ENCODE peak calls at places on chromosomes 6 and 20, in nine cellular contexts. P is pancreas; W is WERI-Rb-1; O is CD4-positive, alpha-beta T cell; S is ascending aorta; G is endothelial cell of umbilical vein; Z is AG04450; C is CD8-positive, alpha-beta T cell; L is naive thymus-derived CD4-positive, alpha-beta T cell. X is an unnamed sample.

GRCh38 chr20:49821850-49822249 is 9.2 kb downstream of the SLC9A8 start:
- DNase-seq in P (no peak), W (no peak), O (no peak), S (no peak), G (peak; percentile 5), Z (no peak), C (no peak), L (no peak), X (no peak)

GRCh38 chr20:364905-365794 is 15.4 kb upstream of the TRIB3 start:
- DNase-seq in P (no peak), W (no peak), O (no peak), S (no peak), G (no peak), Z (no peak), C (no peak), L (no peak), X (no peak)

GRCh38 chr20:38581013-38581412 is at the start of gene ADIG:
- DNase-seq in P (peak; percentile 25), W (peak; percentile 21), O (no peak), S (no peak), G (no peak), Z (no peak), C (no peak), L (no peak), X (no peak)

GRCh38 chr20:50360921-50361320 is 149.3 kb upstream of the PTPN1 start:
- DNase-seq in P (no peak), W (no peak), O (no peak), S (no peak), G (no peak), Z (no peak), C (no peak), L (no peak), X (no peak)

GRCh38 chr6:111628117-111628866 is 22.6 kb upstream of the TRAF3IP2 start:
- DNase-seq in P (no peak), W (no peak), O (no peak), S (no peak), G (no peak), Z (no peak), C (no peak), L (no peak), X (no peak)

GRCh38 chr20:63567382-63568169 is 6.5 kb downstream of the HELZ2 start:
- DNase-seq in P (no peak), W (no peak), O (peak; percentile 64), S (no peak), G (no peak), Z (no peak), C (peak; percentile 62), L (peak; percentile 44), X (no peak)

GRCh38 chr6:15247750-15248450 is 2.0 kb downstream of the JARID2 start:
- DNase-seq in P (peak; percentile 46), W (peak; percentile 63), O (peak; percentile 65), S (no peak), G (peak; percentile 55), Z (no peak), C (peak; percentile 39), L (peak; percentile 56), X (no peak)

GRCh38 chr6:106360410-106360988 is at the start of gene CRYBG1:
- DNase-seq in P (peak; percentile 77), W (peak; percentile 77), O (peak; percentile 69), S (no peak), G (peak; percentile 23), Z (no peak), C (peak; percentile 73), L (peak; percentile 72), X (peak; percentile 68)

DNA sequence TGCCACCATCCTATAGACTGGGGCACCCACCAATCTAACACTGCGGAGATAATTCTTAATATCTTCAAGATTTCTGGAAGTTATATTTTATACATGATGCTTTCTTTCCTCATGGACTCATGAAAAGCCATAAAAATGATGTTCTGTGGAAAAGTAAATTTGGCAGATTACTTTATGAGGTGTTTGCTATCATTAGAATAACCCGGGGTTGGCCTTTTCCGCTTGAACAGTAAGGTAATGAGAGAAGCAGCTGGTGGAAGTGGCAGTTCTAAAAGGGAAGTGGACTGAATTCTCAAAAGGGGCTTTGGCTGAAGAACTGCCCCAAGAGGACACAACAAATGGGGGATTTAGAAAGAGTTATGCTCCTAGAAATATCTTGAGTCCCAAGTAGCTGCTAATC is 2.7 kb downstream of the ISM1 start:
- DNase-seq in P (no peak), W (no peak), O (no peak), S (no peak), G (no peak), Z (no peak), C (no peak), L (no peak), X (no peak)
- H3K27me3 ChIP-seq in P (no peaks in the 10 kb centered on the region), W (peaks cover 31% of the 10 kb centered on the region), O (peaks cover 9% of the 10 kb centered on the region), S (peaks cover under 1% of the 10 kb centered on the region), G (peaks cover 65% of the 10 kb centered on the region), Z (peaks cover 32% of the 10 kb centered on the region), C (peaks cover 7% of the 10 kb centered on the region), L (peaks cover 8% of the 10 kb centered on the region), X (peaks cover 24% of the 10 kb centered on the region)

GRCh38 chr6:164998297-164998696 is 311.1 kb downstream of the C6orf118 start:
- DNase-seq in P (no peak), W (no peak), O (no peak), S (no peak), G (no peak), Z (no peak), C (no peak), L (no peak), X (no peak)
- H3K27ac ChIP-seq in P (no peak overlapping the region), W (no peak overlapping the region), O (no peak overlapping the region), S (no peak overlapping the region), G (no peak overlapping the region), Z (no peak overlapping the region), C (no peak overlapping the region), L (no peak overlapping the region), X (no peak overlapping the region)

GRCh38 chr6:33827546-33828451 is 24.0 kb upstream of the MLN start:
- DNase-seq in P (no peak), W (no peak), O (no peak), S (no peak), G (no peak), Z (no peak), C (no peak), L (no peak), X (no peak)

GRCh38 chr6:33826537-33826936 is 22.7 kb upstream of the MLN start:
- DNase-seq in P (no peak), W (peak; percentile 62), O (no peak), S (no peak), G (no peak), Z (no peak), C (no peak), L (no peak), X (no peak)

GRCh38 chr6:33822575-33823395 is 19.0 kb upstream of the MLN start:
- DNase-seq in P (no peak), W (peak; percentile 92), O (no peak), S (no peak), G (peak; percentile 19), Z (no peak), C (no peak), L (no peak), X (peak; percentile 57)

GRCh38 chr6:33823806-33824205 is 20.0 kb upstream of the MLN start:
- DNase-seq in P (no peak), W (no peak), O (no peak), S (no peak), G (no peak), Z (no peak), C (no peak), L (no peak), X (no peak)

DNA sequence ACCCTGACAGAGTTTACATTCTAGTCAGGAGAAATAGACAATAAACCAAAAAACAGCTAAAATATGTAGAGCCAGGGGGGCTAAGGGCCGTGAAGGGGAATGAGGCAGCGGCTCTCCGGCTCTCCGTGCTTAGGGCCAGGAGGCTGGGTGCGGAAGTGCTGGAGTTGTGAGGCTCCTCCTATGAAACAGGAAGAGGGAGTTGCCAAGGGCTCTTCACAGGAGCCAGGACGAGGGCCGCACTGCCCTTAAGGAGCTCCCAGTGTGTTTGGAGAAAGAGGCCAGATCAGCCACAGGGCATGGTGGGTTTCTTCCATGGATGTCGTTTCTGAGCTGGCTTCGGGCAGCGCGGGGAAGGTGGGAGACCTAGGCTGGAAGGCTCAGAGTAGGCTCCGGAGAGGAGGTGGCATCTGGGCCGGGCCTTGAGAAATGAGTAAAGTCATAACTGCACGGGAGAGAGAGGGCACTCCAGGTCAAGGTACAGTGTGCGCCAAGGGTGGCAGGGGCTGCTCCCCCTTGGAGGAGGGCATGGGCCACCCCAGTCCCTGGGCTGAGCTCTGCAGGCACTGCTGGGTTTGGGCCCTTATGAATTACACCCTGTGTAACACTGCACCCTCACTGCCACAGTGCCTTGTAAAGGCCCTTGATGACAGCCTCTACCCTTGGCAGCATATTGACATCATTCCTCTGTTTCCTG is 20.8 kb upstream of the MLN start:
- DNase-seq in P (no peak), W (no peak), O (no peak), S (no peak), G (peak; percentile 18), Z (no peak), C (no peak), L (no peak), X (no peak)
- H3K27me3 ChIP-seq in P (no peaks in the 10 kb centered on the region), W (no peaks in the 10 kb centered on the region), O (no peaks in the 10 kb centered on the region), S (no peaks in the 10 kb centered on the region), G (peaks cover 16% of the 10 kb centered on the region), Z (peaks cover 29% of the 10 kb centered on the region), C (no peaks in the 10 kb centered on the region), L (no peaks in the 10 kb centered on the region), X (no peaks in the 10 kb centered on the region)

GRCh38 chr6:44232676-44233559 is 9.5 kb downstream of the SLC29A1 start:
- DNase-seq in P (no peak), W (no peak), O (no peak), S (no peak), G (no peak), Z (no peak), C (no peak), L (no peak), X (no peak)

GRCh38 chr6:44233560-44234100 is 10.2 kb downstream of the SLC29A1 start:
- DNase-seq in P (no peak), W (no peak), O (no peak), S (no peak), G (no peak), Z (no peak), C (no peak), L (no peak), X (no peak)

GRCh38 chr6:44235269-44235668 is 11.6 kb upstream of the HSP90AB1 start:
- DNase-seq in P (no peak), W (no peak), O (no peak), S (no peak), G (no peak), Z (no peak), C (no peak), L (no peak), X (no peak)

GRCh38 chr6:44235891-44236516 is 10.9 kb upstream of the HSP90AB1 start:
- DNase-seq in P (no peak), W (no peak), O (no peak), S (no peak), G (no peak), Z (no peak), C (no peak), L (no peak), X (no peak)

DNA sequence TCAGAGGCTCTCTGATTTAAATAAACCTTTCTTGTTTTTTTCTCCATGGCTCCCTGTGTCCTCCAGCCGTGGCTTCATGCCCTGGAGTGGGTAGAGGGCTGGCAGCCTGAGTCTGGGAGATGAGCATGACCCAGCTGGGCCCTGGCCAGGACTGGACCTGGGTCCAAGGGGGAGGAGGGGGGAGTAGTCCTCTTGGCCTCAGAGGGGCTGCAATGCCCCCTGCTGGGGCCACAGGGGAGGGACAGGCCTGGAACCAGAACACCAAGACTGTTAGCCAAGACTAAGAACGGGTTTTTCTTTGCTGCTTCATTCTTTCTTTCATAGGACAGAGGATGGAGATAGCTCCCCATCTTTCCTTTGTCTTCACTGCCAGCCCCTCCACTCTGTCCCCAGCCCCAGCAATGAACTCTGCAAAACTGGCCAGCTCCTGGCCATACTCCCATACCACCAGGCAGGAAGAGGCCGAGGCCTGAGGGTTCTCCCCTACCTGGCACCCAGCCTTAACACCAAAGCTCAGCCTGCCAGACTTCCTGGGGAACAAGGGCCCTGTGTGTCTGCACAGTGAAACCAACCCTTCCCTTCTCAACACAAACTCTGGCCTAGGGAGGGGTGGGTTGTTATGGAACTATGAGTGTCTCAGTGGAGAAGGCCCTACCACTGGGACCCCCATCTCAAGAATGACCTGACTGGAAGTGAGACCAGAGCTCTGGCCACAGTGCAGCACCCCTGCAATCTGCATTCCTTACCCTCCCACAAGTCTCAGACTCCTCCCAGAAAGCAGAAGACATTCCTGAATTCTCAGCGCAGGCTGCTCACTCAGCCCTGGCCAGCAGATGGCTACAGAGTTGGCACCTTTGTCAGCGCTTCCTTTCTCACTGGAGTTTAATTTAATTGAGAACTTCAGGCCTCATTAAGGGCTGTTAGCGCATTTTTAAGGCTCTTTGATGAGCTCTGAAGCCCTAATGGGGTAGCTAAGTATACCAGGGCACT is 11.0 kb downstream of the SLC29A1 start:
- DNase-seq in P (no peak), W (peak; percentile 88), O (no peak), S (peak; percentile 76), G (peak; percentile 69), Z (peak; percentile 47), C (no peak), L (no peak), X (no peak)
- H3K27ac ChIP-seq in P (peak overlapping the region; percentile 64), W (peak overlapping the region; percentile 34), O (no peak overlapping the region), S (peak overlapping the region; percentile 100), G (no peak overlapping the region), Z (peak overlapping the region; percentile 69), C (no peak overlapping the region), L (no peak overlapping the region), X (no peak overlapping the region)

X was measured in iPS DF 6.9.